ENCODE peak calls at places on chromosomes 3 and 15, in eight cellular contexts. One of them, this sample, is unnamed.

GRCh38 chr3:4943553-4943952 is 35.7 kb upstream of the BHLHE40 start:
- DNase-seq in stimulated activated CD4-positive, alpha-beta T cell treated with anti-CD3 and anti-CD28 coated beads, TNF-alpha, amount 100 ng/mL, for 4 hours: no peak
- DNase-seq in lower leg skin: no peak
- DNase-seq in AG09319: no peak
- DNase-seq in stimulated activated CD8-positive, alpha-beta memory T cell treated with anti-CD3 and anti-CD28 coated beads, Interleukin-15, amount 100 ng/mL, for 48 hours: no peak
- DNase-seq in NCI-H460: no peak
- DNase-seq in WTC11: peak; percentile 23
- DNase-seq in NCI-H1105 treated with DMSO at 0.1 percent for 48 hours: no peak
- DNase-seq in this sample: no peak

GRCh38 chr15:52784799-52785671 is 5.1 kb downstream of the ONECUT1 start:
- DNase-seq in stimulated activated CD4-positive, alpha-beta T cell treated with anti-CD3 and anti-CD28 coated beads, TNF-alpha, amount 100 ng/mL, for 4 hours: no peak
- DNase-seq in lower leg skin: no peak
- DNase-seq in AG09319: no peak
- DNase-seq in stimulated activated CD8-positive, alpha-beta memory T cell treated with anti-CD3 and anti-CD28 coated beads, Interleukin-15, amount 100 ng/mL, for 48 hours: no peak
- DNase-seq in NCI-H460: no peak
- DNase-seq in WTC11: no peak
- DNase-seq in NCI-H1105 treated with DMSO at 0.1 percent for 48 hours: no peak
- DNase-seq in this sample: no peak

GRCh38 chr3:126014252-126014651 is 45.3 kb downstream of the ROPN1B start:
- DNase-seq in stimulated activated CD4-positive, alpha-beta T cell treated with anti-CD3 and anti-CD28 coated beads, TNF-alpha, amount 100 ng/mL, for 4 hours: no peak
- DNase-seq in lower leg skin: no peak
- DNase-seq in AG09319: peak; percentile 19
- DNase-seq in stimulated activated CD8-positive, alpha-beta memory T cell treated with anti-CD3 and anti-CD28 coated beads, Interleukin-15, amount 100 ng/mL, for 48 hours: no peak
- DNase-seq in NCI-H460: no peak
- DNase-seq in WTC11: no peak
- DNase-seq in NCI-H1105 treated with DMSO at 0.1 percent for 48 hours: no peak
- DNase-seq in this sample: no peak

GRCh38 chr3:130746296-130747039 is at the start of gene PIK3R4:
- DNase-seq in stimulated activated CD4-positive, alpha-beta T cell treated with anti-CD3 and anti-CD28 coated beads, TNF-alpha, amount 100 ng/mL, for 4 hours: peak; percentile 93
- DNase-seq in lower leg skin: peak; percentile 98
- DNase-seq in AG09319: peak; percentile 91
- DNase-seq in stimulated activated CD8-positive, alpha-beta memory T cell treated with anti-CD3 and anti-CD28 coated beads, Interleukin-15, amount 100 ng/mL, for 48 hours: peak; percentile 88
- DNase-seq in NCI-H460: peak; percentile 96
- DNase-seq in WTC11: peak; percentile 96
- DNase-seq in NCI-H1105 treated with DMSO at 0.1 percent for 48 hours: peak; percentile 100
- DNase-seq in this sample: peak; percentile 91

GRCh38 chr3:195892355-195893120 is 15.8 kb downstream of the TNK2 start:
- DNase-seq in stimulated activated CD4-positive, alpha-beta T cell treated with anti-CD3 and anti-CD28 coated beads, TNF-alpha, amount 100 ng/mL, for 4 hours: no peak
- DNase-seq in lower leg skin: no peak
- DNase-seq in AG09319: no peak
- DNase-seq in stimulated activated CD8-positive, alpha-beta memory T cell treated with anti-CD3 and anti-CD28 coated beads, Interleukin-15, amount 100 ng/mL, for 48 hours: no peak
- DNase-seq in NCI-H460: no peak
- DNase-seq in WTC11: no peak
- DNase-seq in NCI-H1105 treated with DMSO at 0.1 percent for 48 hours: no peak
- DNase-seq in this sample: peak; percentile 27

GRCh38 chr3:12798559-12799179 is 2.2 kb downstream of the CAND2 start:
- DNase-seq in stimulated activated CD4-positive, alpha-beta T cell treated with anti-CD3 and anti-CD28 coated beads, TNF-alpha, amount 100 ng/mL, for 4 hours: no peak
- DNase-seq in lower leg skin: no peak
- DNase-seq in AG09319: no peak
- DNase-seq in stimulated activated CD8-positive, alpha-beta memory T cell treated with anti-CD3 and anti-CD28 coated beads, Interleukin-15, amount 100 ng/mL, for 48 hours: no peak
- DNase-seq in NCI-H460: no peak
- DNase-seq in WTC11: no peak
- DNase-seq in NCI-H1105 treated with DMSO at 0.1 percent for 48 hours: no peak
- DNase-seq in this sample: no peak

GRCh38 chr3:67048067-67048715 is 50.1 kb downstream of the KBTBD8 start:
- DNase-seq in stimulated activated CD4-positive, alpha-beta T cell treated with anti-CD3 and anti-CD28 coated beads, TNF-alpha, amount 100 ng/mL, for 4 hours: no peak
- DNase-seq in lower leg skin: no peak
- DNase-seq in AG09319: no peak
- DNase-seq in stimulated activated CD8-positive, alpha-beta memory T cell treated with anti-CD3 and anti-CD28 coated beads, Interleukin-15, amount 100 ng/mL, for 48 hours: no peak
- DNase-seq in NCI-H460: no peak
- DNase-seq in WTC11: no peak
- DNase-seq in NCI-H1105 treated with DMSO at 0.1 percent for 48 hours: peak; percentile 44
- DNase-seq in this sample: no peak

GRCh38 chr3:54717506-54717905 is 210.4 kb downstream of the LRTM1 start:
- DNase-seq in stimulated activated CD4-positive, alpha-beta T cell treated with anti-CD3 and anti-CD28 coated beads, TNF-alpha, amount 100 ng/mL, for 4 hours: no peak
- DNase-seq in lower leg skin: no peak
- DNase-seq in AG09319: no peak
- DNase-seq in stimulated activated CD8-positive, alpha-beta memory T cell treated with anti-CD3 and anti-CD28 coated beads, Interleukin-15, amount 100 ng/mL, for 48 hours: no peak
- DNase-seq in NCI-H460: no peak
- DNase-seq in WTC11: no peak
- DNase-seq in NCI-H1105 treated with DMSO at 0.1 percent for 48 hours: no peak
- DNase-seq in this sample: no peak

GRCh38 chr3:114848087-114848486 is 299.0 kb downstream of the ZBTB20 start:
- DNase-seq in stimulated activated CD4-positive, alpha-beta T cell treated with anti-CD3 and anti-CD28 coated beads, TNF-alpha, amount 100 ng/mL, for 4 hours: no peak
- DNase-seq in lower leg skin: no peak
- DNase-seq in AG09319: no peak
- DNase-seq in stimulated activated CD8-positive, alpha-beta memory T cell treated with anti-CD3 and anti-CD28 coated beads, Interleukin-15, amount 100 ng/mL, for 48 hours: no peak
- DNase-seq in NCI-H460: no peak
- DNase-seq in WTC11: no peak
- DNase-seq in NCI-H1105 treated with DMSO at 0.1 percent for 48 hours: no peak
- DNase-seq in this sample: no peak

GRCh38 chr3:171950373-171950772 is 89.0 kb upstream of the FNDC3B start:
- DNase-seq in stimulated activated CD4-positive, alpha-beta T cell treated with anti-CD3 and anti-CD28 coated beads, TNF-alpha, amount 100 ng/mL, for 4 hours: no peak
- DNase-seq in lower leg skin: no peak
- DNase-seq in AG09319: no peak
- DNase-seq in stimulated activated CD8-positive, alpha-beta memory T cell treated with anti-CD3 and anti-CD28 coated beads, Interleukin-15, amount 100 ng/mL, for 48 hours: no peak
- DNase-seq in NCI-H460: no peak
- DNase-seq in WTC11: no peak
- DNase-seq in NCI-H1105 treated with DMSO at 0.1 percent for 48 hours: no peak
- DNase-seq in this sample: no peak

GRCh38 chr15:76200641-76201105 is 110.6 kb downstream of the ETFA start:
- DNase-seq in stimulated activated CD4-positive, alpha-beta T cell treated with anti-CD3 and anti-CD28 coated beads, TNF-alpha, amount 100 ng/mL, for 4 hours: no peak
- DNase-seq in lower leg skin: peak; percentile 84
- DNase-seq in AG09319: no peak
- DNase-seq in stimulated activated CD8-positive, alpha-beta memory T cell treated with anti-CD3 and anti-CD28 coated beads, Interleukin-15, amount 100 ng/mL, for 48 hours: no peak
- DNase-seq in NCI-H460: no peak
- DNase-seq in WTC11: no peak
- DNase-seq in NCI-H1105 treated with DMSO at 0.1 percent for 48 hours: no peak
- DNase-seq in this sample: no peak

GRCh38 chr3:1462916-1463315 is 370.1 kb downstream of the CNTN6 start:
- DNase-seq in stimulated activated CD4-positive, alpha-beta T cell treated with anti-CD3 and anti-CD28 coated beads, TNF-alpha, amount 100 ng/mL, for 4 hours: no peak
- DNase-seq in lower leg skin: no peak
- DNase-seq in AG09319: no peak
- DNase-seq in stimulated activated CD8-positive, alpha-beta memory T cell treated with anti-CD3 and anti-CD28 coated beads, Interleukin-15, amount 100 ng/mL, for 48 hours: no peak
- DNase-seq in NCI-H460: peak; percentile 40
- DNase-seq in WTC11: no peak
- DNase-seq in NCI-H1105 treated with DMSO at 0.1 percent for 48 hours: no peak
- DNase-seq in this sample: no peak

GRCh38 chr15:82138306-82138705 is 92.5 kb upstream of the MEX3B start:
- DNase-seq in stimulated activated CD4-positive, alpha-beta T cell treated with anti-CD3 and anti-CD28 coated beads, TNF-alpha, amount 100 ng/mL, for 4 hours: no peak
- DNase-seq in lower leg skin: no peak
- DNase-seq in AG09319: no peak
- DNase-seq in stimulated activated CD8-positive, alpha-beta memory T cell treated with anti-CD3 and anti-CD28 coated beads, Interleukin-15, amount 100 ng/mL, for 48 hours: no peak
- DNase-seq in NCI-H460: no peak
- DNase-seq in WTC11: no peak
- DNase-seq in NCI-H1105 treated with DMSO at 0.1 percent for 48 hours: no peak
- DNase-seq in this sample: no peak

GRCh38 chr15:95345867-95346266 is 984.6 kb upstream of the NR2F2 start:
- DNase-seq in stimulated activated CD4-positive, alpha-beta T cell treated with anti-CD3 and anti-CD28 coated beads, TNF-alpha, amount 100 ng/mL, for 4 hours: no peak
- DNase-seq in lower leg skin: no peak
- DNase-seq in AG09319: no peak
- DNase-seq in stimulated activated CD8-positive, alpha-beta memory T cell treated with anti-CD3 and anti-CD28 coated beads, Interleukin-15, amount 100 ng/mL, for 48 hours: no peak
- DNase-seq in NCI-H460: no peak
- DNase-seq in WTC11: no peak
- DNase-seq in NCI-H1105 treated with DMSO at 0.1 percent for 48 hours: no peak
- DNase-seq in this sample: no peak

GRCh38 chr3:59267021-59267420 is 217.2 kb upstream of the CFAP20DC start:
- DNase-seq in stimulated activated CD4-positive, alpha-beta T cell treated with anti-CD3 and anti-CD28 coated beads, TNF-alpha, amount 100 ng/mL, for 4 hours: no peak
- DNase-seq in lower leg skin: no peak
- DNase-seq in AG09319: no peak
- DNase-seq in stimulated activated CD8-positive, alpha-beta memory T cell treated with anti-CD3 and anti-CD28 coated beads, Interleukin-15, amount 100 ng/mL, for 48 hours: no peak
- DNase-seq in NCI-H460: no peak
- DNase-seq in WTC11: no peak
- DNase-seq in NCI-H1105 treated with DMSO at 0.1 percent for 48 hours: no peak
- DNase-seq in this sample: no peak

GRCh38 chr3:139491966-139492365 is 15.7 kb upstream of the RBP2 start:
- DNase-seq in stimulated activated CD4-positive, alpha-beta T cell treated with anti-CD3 and anti-CD28 coated beads, TNF-alpha, amount 100 ng/mL, for 4 hours: no peak
- DNase-seq in lower leg skin: peak; percentile 70
- DNase-seq in AG09319: no peak
- DNase-seq in stimulated activated CD8-positive, alpha-beta memory T cell treated with anti-CD3 and anti-CD28 coated beads, Interleukin-15, amount 100 ng/mL, for 48 hours: no peak
- DNase-seq in NCI-H460: no peak
- DNase-seq in WTC11: peak; percentile 29
- DNase-seq in NCI-H1105 treated with DMSO at 0.1 percent for 48 hours: no peak
- DNase-seq in this sample: no peak

GRCh38 chr15:42194502-42194901 is 13.6 kb downstream of the VPS39 start:
- DNase-seq in stimulated activated CD4-positive, alpha-beta T cell treated with anti-CD3 and anti-CD28 coated beads, TNF-alpha, amount 100 ng/mL, for 4 hours: no peak
- DNase-seq in lower leg skin: no peak
- DNase-seq in AG09319: no peak
- DNase-seq in stimulated activated CD8-positive, alpha-beta memory T cell treated with anti-CD3 and anti-CD28 coated beads, Interleukin-15, amount 100 ng/mL, for 48 hours: peak; percentile 8
- DNase-seq in NCI-H460: peak; percentile 86
- DNase-seq in WTC11: no peak
- DNase-seq in NCI-H1105 treated with DMSO at 0.1 percent for 48 hours: no peak
- DNase-seq in this sample: no peak

GRCh38 chr3:99114565-99115291 is 213.2 kb upstream of the DCBLD2 start:
- DNase-seq in stimulated activated CD4-positive, alpha-beta T cell treated with anti-CD3 and anti-CD28 coated beads, TNF-alpha, amount 100 ng/mL, for 4 hours: no peak
- DNase-seq in lower leg skin: no peak
- DNase-seq in AG09319: no peak
- DNase-seq in stimulated activated CD8-positive, alpha-beta memory T cell treated with anti-CD3 and anti-CD28 coated beads, Interleukin-15, amount 100 ng/mL, for 48 hours: no peak
- DNase-seq in NCI-H460: peak; percentile 57
- DNase-seq in WTC11: peak; percentile 60
- DNase-seq in NCI-H1105 treated with DMSO at 0.1 percent for 48 hours: no peak
- DNase-seq in this sample: no peak

GRCh38 chr15:78909791-78910228 is 35.0 kb downstream of the CTSH start:
- DNase-seq in stimulated activated CD4-positive, alpha-beta T cell treated with anti-CD3 and anti-CD28 coated beads, TNF-alpha, amount 100 ng/mL, for 4 hours: no peak
- DNase-seq in lower leg skin: peak; percentile 77
- DNase-seq in AG09319: no peak
- DNase-seq in stimulated activated CD8-positive, alpha-beta memory T cell treated with anti-CD3 and anti-CD28 coated beads, Interleukin-15, amount 100 ng/mL, for 48 hours: no peak
- DNase-seq in NCI-H460: peak; percentile 24
- DNase-seq in WTC11: peak; percentile 65
- DNase-seq in NCI-H1105 treated with DMSO at 0.1 percent for 48 hours: no peak
- DNase-seq in this sample: no peak

GRCh38 chr3:134597390-134597975 is 53.3 kb downstream of the KY start:
- DNase-seq in stimulated activated CD4-positive, alpha-beta T cell treated with anti-CD3 and anti-CD28 coated beads, TNF-alpha, amount 100 ng/mL, for 4 hours: no peak
- DNase-seq in lower leg skin: no peak
- DNase-seq in AG09319: no peak
- DNase-seq in stimulated activated CD8-positive, alpha-beta memory T cell treated with anti-CD3 and anti-CD28 coated beads, Interleukin-15, amount 100 ng/mL, for 48 hours: no peak
- DNase-seq in NCI-H460: no peak
- DNase-seq in WTC11: no peak
- DNase-seq in NCI-H1105 treated with DMSO at 0.1 percent for 48 hours: no peak
- DNase-seq in this sample: no peak

GRCh38 chr3:108125550-108126071 is 34.8 kb upstream of the CD47 start:
- DNase-seq in stimulated activated CD4-positive, alpha-beta T cell treated with anti-CD3 and anti-CD28 coated beads, TNF-alpha, amount 100 ng/mL, for 4 hours: peak; percentile 34
- DNase-seq in lower leg skin: peak; percentile 80
- DNase-seq in AG09319: no peak
- DNase-seq in stimulated activated CD8-positive, alpha-beta memory T cell treated with anti-CD3 and anti-CD28 coated beads, Interleukin-15, amount 100 ng/mL, for 48 hours: peak; percentile 33
- DNase-seq in NCI-H460: no peak
- DNase-seq in WTC11: no peak
- DNase-seq in NCI-H1105 treated with DMSO at 0.1 percent for 48 hours: peak; percentile 85
- DNase-seq in this sample: no peak

GRCh38 chr3:159499031-159499793 is 489.4 kb upstream of the IL12A start:
- DNase-seq in stimulated activated CD4-positive, alpha-beta T cell treated with anti-CD3 and anti-CD28 coated beads, TNF-alpha, amount 100 ng/mL, for 4 hours: no peak
- DNase-seq in lower leg skin: no peak
- DNase-seq in AG09319: no peak
- DNase-seq in stimulated activated CD8-positive, alpha-beta memory T cell treated with anti-CD3 and anti-CD28 coated beads, Interleukin-15, amount 100 ng/mL, for 48 hours: no peak
- DNase-seq in NCI-H460: no peak
- DNase-seq in WTC11: no peak
- DNase-seq in NCI-H1105 treated with DMSO at 0.1 percent for 48 hours: no peak
- DNase-seq in this sample: no peak

GRCh38 chr3:15113468-15113867 is 14.5 kb upstream of the RBSN start:
- DNase-seq in stimulated activated CD4-positive, alpha-beta T cell treated with anti-CD3 and anti-CD28 coated beads, TNF-alpha, amount 100 ng/mL, for 4 hours: no peak
- DNase-seq in lower leg skin: no peak
- DNase-seq in AG09319: no peak
- DNase-seq in stimulated activated CD8-positive, alpha-beta memory T cell treated with anti-CD3 and anti-CD28 coated beads, Interleukin-15, amount 100 ng/mL, for 48 hours: no peak
- DNase-seq in NCI-H460: no peak
- DNase-seq in WTC11: no peak
- DNase-seq in NCI-H1105 treated with DMSO at 0.1 percent for 48 hours: peak; percentile 71
- DNase-seq in this sample: no peak

GRCh38 chr3:157463819-157464218 is 27.2 kb downstream of the PTX3 start:
- DNase-seq in stimulated activated CD4-positive, alpha-beta T cell treated with anti-CD3 and anti-CD28 coated beads, TNF-alpha, amount 100 ng/mL, for 4 hours: no peak
- DNase-seq in lower leg skin: no peak
- DNase-seq in AG09319: no peak
- DNase-seq in stimulated activated CD8-positive, alpha-beta memory T cell treated with anti-CD3 and anti-CD28 coated beads, Interleukin-15, amount 100 ng/mL, for 48 hours: no peak
- DNase-seq in NCI-H460: no peak
- DNase-seq in WTC11: no peak
- DNase-seq in NCI-H1105 treated with DMSO at 0.1 percent for 48 hours: no peak
- DNase-seq in this sample: no peak

GRCh38 chr3:48897401-48898376 is 993 bp downstream of the SLC25A20 start:
- DNase-seq in stimulated activated CD4-positive, alpha-beta T cell treated with anti-CD3 and anti-CD28 coated beads, TNF-alpha, amount 100 ng/mL, for 4 hours: no peak
- DNase-seq in lower leg skin: no peak
- DNase-seq in AG09319: no peak
- DNase-seq in stimulated activated CD8-positive, alpha-beta memory T cell treated with anti-CD3 and anti-CD28 coated beads, Interleukin-15, amount 100 ng/mL, for 48 hours: no peak
- DNase-seq in NCI-H460: no peak
- DNase-seq in WTC11: no peak
- DNase-seq in NCI-H1105 treated with DMSO at 0.1 percent for 48 hours: no peak
- DNase-seq in this sample: no peak

GRCh38 chr3:5275529-5275928 is 88.0 kb downstream of the EDEM1 start:
- DNase-seq in stimulated activated CD4-positive, alpha-beta T cell treated with anti-CD3 and anti-CD28 coated beads, TNF-alpha, amount 100 ng/mL, for 4 hours: no peak
- DNase-seq in lower leg skin: no peak
- DNase-seq in AG09319: peak; percentile 28
- DNase-seq in stimulated activated CD8-positive, alpha-beta memory T cell treated with anti-CD3 and anti-CD28 coated beads, Interleukin-15, amount 100 ng/mL, for 48 hours: no peak
- DNase-seq in NCI-H460: no peak
- DNase-seq in WTC11: no peak
- DNase-seq in NCI-H1105 treated with DMSO at 0.1 percent for 48 hours: no peak
- DNase-seq in this sample: no peak

GRCh38 chr3:185558395-185558794 is 6.0 kb upstream of the LIPH start:
- DNase-seq in stimulated activated CD4-positive, alpha-beta T cell treated with anti-CD3 and anti-CD28 coated beads, TNF-alpha, amount 100 ng/mL, for 4 hours: no peak
- DNase-seq in lower leg skin: peak; percentile 78
- DNase-seq in AG09319: no peak
- DNase-seq in stimulated activated CD8-positive, alpha-beta memory T cell treated with anti-CD3 and anti-CD28 coated beads, Interleukin-15, amount 100 ng/mL, for 48 hours: no peak
- DNase-seq in NCI-H460: no peak
- DNase-seq in WTC11: no peak
- DNase-seq in NCI-H1105 treated with DMSO at 0.1 percent for 48 hours: no peak
- DNase-seq in this sample: no peak

GRCh38 chr3:184582998-184583344 is 21.4 kb downstream of the EPHB3 start:
- DNase-seq in stimulated activated CD4-positive, alpha-beta T cell treated with anti-CD3 and anti-CD28 coated beads, TNF-alpha, amount 100 ng/mL, for 4 hours: no peak
- DNase-seq in lower leg skin: no peak
- DNase-seq in AG09319: no peak
- DNase-seq in stimulated activated CD8-positive, alpha-beta memory T cell treated with anti-CD3 and anti-CD28 coated beads, Interleukin-15, amount 100 ng/mL, for 48 hours: no peak
- DNase-seq in NCI-H460: no peak
- DNase-seq in WTC11: no peak
- DNase-seq in NCI-H1105 treated with DMSO at 0.1 percent for 48 hours: no peak
- DNase-seq in this sample: no peak

GRCh38 chr3:44198265-44198956 is 43.3 kb upstream of the TOPAZ1 start:
- DNase-seq in stimulated activated CD4-positive, alpha-beta T cell treated with anti-CD3 and anti-CD28 coated beads, TNF-alpha, amount 100 ng/mL, for 4 hours: peak; percentile 50
- DNase-seq in lower leg skin: peak; percentile 91
- DNase-seq in AG09319: peak; percentile 42
- DNase-seq in stimulated activated CD8-positive, alpha-beta memory T cell treated with anti-CD3 and anti-CD28 coated beads, Interleukin-15, amount 100 ng/mL, for 48 hours: peak; percentile 35
- DNase-seq in NCI-H460: peak; percentile 53
- DNase-seq in WTC11: peak; percentile 77
- DNase-seq in NCI-H1105 treated with DMSO at 0.1 percent for 48 hours: peak; percentile 54
- DNase-seq in this sample: peak; percentile 75